ENCODE peak calls at places on chromosomes 2 and 18, in six cellular contexts. S is colonic mucosa, W is H1, J is left ventricle myocardium inferior, K is body of pancreas, D is A549. A is an unnamed sample. For H3K4me1, the result is how much of the 10 kb centered on the place peaks cover.

GRCh38 chr2:191665286-191665685 is 12.7 kb upstream of the NABP1 start:
- DNase-seq in W (no peak), J (no peak), K (no peak), S (no peak), D (no peak), A (no peak)

GRCh38 chr2:136281281-136282117 is 163.6 kb upstream of the CXCR4 start:
- DNase-seq in J (no peak), S (no peak), D (no peak), K (no peak), W (no peak), A (peak)

GRCh38 chr2:231482806-231483391 is 18.6 kb upstream of the NCL start:
- DNase-seq in K (peak), J (peak), D (peak), W (peak), S (peak), A (peak)

GRCh38 chr18:50879302-50880107 is 587 bp downstream of the ME2 start:
- DNase-seq in K (peak), W (no peak), J (no peak), S (peak), D (peak), A (no peak)

GRCh38 chr2:118584380-118584779 is 263.1 kb downstream of the EN1 start:
- DNase-seq in D (no peak), K (no peak), J (no peak), W (no peak), S (no peak), A (no peak)

GRCh38 chr2:1644427-1644826 is 99.9 kb downstream of the PXDN start:
- DNase-seq in W (no peak), D (no peak), S (no peak), J (no peak), K (no peak), A (no peak)

GRCh38 chr2:71668326-71669057 is 215.1 kb downstream of the DYSF start:
- DNase-seq in S (no peak), D (no peak), K (peak), W (peak), J (no peak), A (no peak)

GRCh38 chr2:37672104-37672869 is 845 bp upstream of the CDC42EP3 start:
- DNase-seq in K (peak), D (peak), S (peak), J (peak), W (peak), A (peak)

GRCh38 chr2:34547900-34548299 is 948.8 kb upstream of the FAM98A start:
- DNase-seq in S (no peak), J (no peak), W (no peak), D (no peak), K (no peak), A (no peak)

GRCh38 chr18:79385749-79386341 is 9.9 kb upstream of the NFATC1 start:
- DNase-seq in S (no peak), K (no peak), J (no peak), W (no peak), D (no peak), A (no peak)

GRCh38 chr2:129707800-129708199 is 271.7 kb upstream of the RAB6C start:
- DNase-seq in K (no peak), W (peak), D (no peak), J (no peak), S (no peak), A (no peak)

GRCh38 chr2:3594493-3595281 is at the start of gene COLEC11:
- DNase-seq in J (peak), W (peak), D (no peak), K (no peak), S (no peak), A (peak)

GRCh38 chr2:166384774-166385173 is 9.0 kb upstream of the SCN9A start:
- DNase-seq in W (no peak), D (peak), S (no peak), K (no peak), J (no peak), A (no peak)

GRCh38 chr2:109378682-109379081 is 235.1 kb downstream of the SEPTIN10 start:
- DNase-seq in D (no peak), J (no peak), W (peak), S (peak), K (no peak), A (no peak)

GRCh38 chr2:175884673-175885393 is 117.2 kb downstream of the LNPK start:
- DNase-seq in S (no peak), K (no peak), J (no peak), D (no peak), W (no peak), A (no peak)

GRCh38 chr2:120563616-120564015 is 172.1 kb upstream of the GLI2 start:
- DNase-seq in W (no peak), D (no peak), J (no peak), K (no peak), S (no peak), A (no peak)

GRCh38 chr2:74585406-74586182 is 31.1 kb downstream of the DOK1 start:
- DNase-seq in K (no peak), D (no peak), J (peak), S (no peak), W (no peak), A (no peak)

GRCh38 chr2:56191617-56192016 is 7.8 kb downstream of the CCDC85A start:
- DNase-seq in K (no peak), D (peak), W (peak), S (peak), J (no peak), A (no peak)

GRCh38 chr2:112433932-112434730 is 686 bp upstream of the RGPD8 start:
- DNase-seq in K (no peak), W (peak), D (no peak), S (no peak), J (no peak), A (no peak)

GRCh38 chr18:22427797-22428549 is 10.3 kb upstream of the CTAGE1 start:
- DNase-seq in K (peak), S (no peak), W (no peak), J (no peak), D (no peak), A (peak)

GRCh38 chr2:180644709-180645108 is 335.7 kb upstream of the UBE2E3 start:
- DNase-seq in S (peak), J (no peak), K (no peak), D (peak), W (no peak), A (no peak)

GRCh38 chr2:69081001-69081400 is 68.0 kb downstream of the ANTXR1 start:
- DNase-seq in J (no peak), S (no peak), W (no peak), K (no peak), D (no peak), A (no peak)

GRCh38 chr18:23661735-23662308 is 889 bp downstream of the ANKRD29 start:
- DNase-seq in K (no peak), W (no peak), D (no peak), J (no peak), S (no peak), A (no peak)

GRCh38 chr2:96547203-96547641 is 10.7 kb downstream of the ARID5A start:
- DNase-seq in D (no peak), J (no peak), S (no peak), K (no peak), W (peak), A (no peak)
- H3K4me1 ChIP-seq in D (under half), J (under half), S (under half), K (under half), W (under half), A (under half)

GRCh38 chr2:233098615-233099014 is 38.5 kb downstream of the INPP5D start:
- DNase-seq in S (no peak), D (no peak), J (no peak), W (peak), K (peak), A (peak)
- TF ChIP-seq CTCF in S (no peak), D (peak), J (peak), W (peak), K (peak), A (peak)

GRCh38 chr18:58225101-58225500 is 181.1 kb downstream of the NEDD4L start:
- DNase-seq in K (no peak), D (no peak), J (no peak), S (no peak), W (no peak), A (no peak)

GRCh38 chr18:58226476-58226875 is 182.4 kb downstream of the NEDD4L start:
- DNase-seq in K (no peak), W (no peak), J (no peak), S (peak), D (no peak), A (peak)

GRCh38 chr18:58223717-58224424 is 179.8 kb downstream of the NEDD4L start:
- DNase-seq in D (peak), J (no peak), W (peak), S (peak), K (peak), A (peak)

GRCh38 chr18:58222439-58223125 is 178.6 kb downstream of the NEDD4L start:
- DNase-seq in W (no peak), D (no peak), J (no peak), K (no peak), S (no peak), A (no peak)

DNA sequence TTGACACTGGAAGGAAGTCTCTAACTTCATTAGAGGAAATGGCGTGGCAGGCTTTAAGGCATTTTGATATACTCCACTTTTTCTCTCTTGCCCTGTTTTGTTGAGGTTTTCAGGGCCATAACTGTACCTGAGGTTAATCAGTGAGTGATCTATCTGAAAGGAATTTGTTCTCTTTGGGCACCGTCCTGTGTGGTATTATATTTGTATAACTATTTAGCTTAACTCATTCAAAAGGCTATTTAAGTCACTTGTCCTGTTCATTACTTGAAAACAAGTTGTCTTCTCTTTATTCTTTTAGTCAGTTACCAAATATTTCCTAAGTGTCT is 180.4 kb downstream of the NEDD4L start:
- DNase-seq in S (no peak), W (no peak), J (no peak), K (no peak), D (no peak), A (no peak)
- H3K4me3 ChIP-seq in S (no peak), W (no peak), J (peak), K (no peak), D (peak), A (peak)

GRCh38 chr2:55099878-55100820 is 49.9 kb upstream of the RTN4 start:
- DNase-seq in W (no peak), S (no peak), J (no peak), K (no peak), D (peak), A (no peak)

GRCh38 chr2:55106148-55106547 is 55.9 kb upstream of the RTN4 start:
- DNase-seq in J (no peak), S (no peak), K (no peak), D (no peak), W (no peak), A (no peak)

GRCh38 chr2:55102056-55102812 is 52.0 kb upstream of the RTN4 start:
- DNase-seq in J (no peak), K (no peak), W (no peak), D (no peak), S (no peak), A (peak)

GRCh38 chr2:55105456-55105855 is 55.2 kb upstream of the RTN4 start:
- DNase-seq in K (no peak), W (no peak), S (no peak), J (no peak), D (no peak), A (no peak)

GRCh38 chr2:55103039-55103438 is 52.8 kb upstream of the RTN4 start:
- DNase-seq in K (no peak), S (no peak), D (no peak), J (no peak), W (no peak), A (no peak)
- H3K4me1 ChIP-seq in K (under half), S (under half), D (half or more), J (under half), W (under half), A (under half)